ENCODE peak calls at places on chromosomes 1 and 21, in four cellular contexts. F is ovary, N is K562, E is esophagus muscularis mucosa. T is an unnamed sample.

GRCh38 chr1:201302168-201302896 is 19.0 kb downstream of the PKP1 start:
- DNase-seq in F (no peak), N (no peak), E (no peak), T (no peak)

GRCh38 chr1:31502926-31503511 is 73.3 kb upstream of the TINAGL1 start:
- DNase-seq in F (no peak), N (no peak), E (no peak), T (no peak)

GRCh38 chr1:15605398-15606080 is 11.7 kb upstream of the DDI2 start:
- DNase-seq in F (no peak), N (no peak), E (no peak), T (no peak)

GRCh38 chr1:203199481-203200058 is 13.1 kb upstream of the CHI3L1 start:
- DNase-seq in F (no peak), N (no peak), E (no peak), T (no peak)

GRCh38 chr1:40313958-40314720 is 2.9 kb downstream of the COL9A2 start:
- DNase-seq in F (no peak), N (no peak), E (no peak), T (peak; percentile 71)

GRCh38 chr1:59638172-59638800 is 176.5 kb upstream of the HOOK1 start:
- DNase-seq in F (peak; percentile 48), N (peak; percentile 4), E (no peak), T (no peak)

GRCh38 chr1:23651069-23651808 is 40.4 kb upstream of the RPL11 start:
- DNase-seq in F (no peak), N (peak; percentile 33), E (no peak), T (peak; percentile 86)

GRCh38 chr1:230536641-230537155 is 105.6 kb upstream of the COG2 start:
- DNase-seq in F (no peak), N (no peak), E (peak; percentile 47), T (no peak)

GRCh38 chr1:19563336-19564097 is 78.2 kb upstream of the CAPZB start:
- DNase-seq in F (peak; percentile 82), N (no peak), E (peak; percentile 93), T (peak; percentile 81)

GRCh38 chr1:46477153-46477929 is 12.3 kb upstream of the DMBX1 start:
- DNase-seq in F (peak; percentile 82), N (peak; percentile 92), E (peak; percentile 95), T (no peak)

GRCh38 chr1:28301368-28302174 is 27.3 kb upstream of the MED18 start:
- DNase-seq in F (no peak), N (peak; percentile 55), E (no peak), T (no peak)

GRCh38 chr1:234326493-234327366 is 46.5 kb upstream of the COA6 start:
- DNase-seq in F (no peak), N (peak; percentile 78), E (peak; percentile 91), T (no peak)

GRCh38 chr1:14970115-14970798 is 183.3 kb upstream of the TMEM51 start:
- DNase-seq in F (peak; percentile 80), N (peak; percentile 91), E (no peak), T (peak; percentile 93)

GRCh38 chr1:243742814-243743213 is 107.2 kb downstream of the AKT3 start:
- DNase-seq in F (no peak), N (no peak), E (no peak), T (no peak)

GRCh38 chr1:94792473-94792875 is 27.7 kb upstream of the SLC44A3 start:
- DNase-seq in F (no peak), N (no peak), E (peak; percentile 79), T (no peak)

GRCh38 chr1:171116676-171117075 is 26.0 kb downstream of the FMO3 start:
- DNase-seq in F (no peak), N (no peak), E (no peak), T (no peak)

GRCh38 chr1:206897175-206897574 is at the start of gene IL24:
- DNase-seq in F (no peak), N (no peak), E (no peak), T (no peak)

GRCh38 chr1:29833596-29833995 is 597.3 kb downstream of the PTPRU start:
- DNase-seq in F (no peak), N (no peak), E (no peak), T (no peak)

GRCh38 chr1:237220243-237220642 is 178.3 kb downstream of the RYR2 start:
- DNase-seq in F (peak; percentile 50), N (no peak), E (no peak), T (no peak)

GRCh38 chr1:183598386-183598785 is 8.1 kb upstream of the NCF2 start:
- DNase-seq in F (no peak), N (no peak), E (peak; percentile 39), T (no peak)

GRCh38 chr1:7521803-7522202 is 249.3 kb upstream of the VAMP3 start:
- DNase-seq in F (no peak), N (no peak), E (no peak), T (no peak)

GRCh38 chr1:246176126-246177024 is 330.7 kb downstream of the SMYD3 start:
- DNase-seq in F (peak; percentile 64), N (no peak), E (no peak), T (no peak)

GRCh38 chr1:162541619-162542141 is 19.8 kb upstream of the UAP1 start:
- DNase-seq in F (peak; percentile 47), N (no peak), E (no peak), T (peak; percentile 77)

GRCh38 chr21:45270306-45270821 is 17.3 kb downstream of the POFUT2 start:
- DNase-seq in F (peak; percentile 25), N (no peak), E (no peak), T (peak; percentile 40)

GRCh38 chr1:41272601-41273000 is 30.5 kb upstream of the SCMH1 start:
- DNase-seq in F (no peak), N (no peak), E (no peak), T (no peak)

DNA sequence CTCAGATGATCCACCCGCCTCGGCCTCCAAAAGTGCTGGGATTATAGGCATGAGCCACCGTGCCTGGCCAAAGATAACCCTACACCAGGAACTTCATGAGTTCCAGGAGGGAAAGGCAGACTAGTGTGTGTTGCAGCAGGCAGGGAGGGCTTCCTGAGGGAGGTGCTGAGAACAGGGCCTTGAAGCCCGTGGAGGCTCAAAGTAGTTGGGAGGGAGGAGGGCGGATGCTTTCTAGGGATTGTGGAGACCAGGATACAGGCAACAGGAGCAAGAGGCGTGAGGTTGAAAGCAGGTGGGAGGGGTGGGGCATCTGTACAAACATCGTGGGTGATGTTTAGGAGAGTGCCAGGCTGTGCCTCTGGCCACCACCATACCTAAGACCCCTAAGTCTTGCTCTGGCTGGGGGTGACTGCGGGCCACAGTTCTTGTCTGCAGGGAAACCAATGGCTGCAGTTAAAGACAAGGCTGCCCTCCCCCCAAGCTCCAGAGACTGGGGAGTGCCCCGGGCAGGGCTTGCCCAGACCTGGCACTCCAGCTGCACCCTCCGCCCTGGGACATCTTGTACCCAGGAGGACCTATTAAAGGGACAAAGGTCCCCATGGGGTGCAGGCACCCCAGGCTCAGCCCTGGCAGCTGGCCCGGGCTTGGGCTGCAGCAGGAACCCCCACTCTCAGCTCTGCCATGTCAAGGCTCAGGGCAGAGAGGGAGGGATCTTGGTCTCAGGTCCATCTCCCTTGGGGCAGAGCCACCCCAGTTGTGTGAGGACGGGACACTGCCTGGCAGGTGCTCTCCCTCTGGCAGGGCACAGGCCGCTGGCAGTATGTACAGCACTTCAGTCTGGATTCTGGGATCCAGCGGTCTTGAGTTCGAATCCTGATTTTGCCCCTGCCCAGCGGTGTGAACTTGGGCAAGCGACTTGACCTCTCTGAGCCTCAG is 22.1 kb upstream of the CASZ1 start:
- DNase-seq in F (no peak), N (no peak), E (no peak), T (no peak)
- TF ChIP-seq EP300 in F (no peak), N (no peak), E (no peak), T (no peak)

DNA sequence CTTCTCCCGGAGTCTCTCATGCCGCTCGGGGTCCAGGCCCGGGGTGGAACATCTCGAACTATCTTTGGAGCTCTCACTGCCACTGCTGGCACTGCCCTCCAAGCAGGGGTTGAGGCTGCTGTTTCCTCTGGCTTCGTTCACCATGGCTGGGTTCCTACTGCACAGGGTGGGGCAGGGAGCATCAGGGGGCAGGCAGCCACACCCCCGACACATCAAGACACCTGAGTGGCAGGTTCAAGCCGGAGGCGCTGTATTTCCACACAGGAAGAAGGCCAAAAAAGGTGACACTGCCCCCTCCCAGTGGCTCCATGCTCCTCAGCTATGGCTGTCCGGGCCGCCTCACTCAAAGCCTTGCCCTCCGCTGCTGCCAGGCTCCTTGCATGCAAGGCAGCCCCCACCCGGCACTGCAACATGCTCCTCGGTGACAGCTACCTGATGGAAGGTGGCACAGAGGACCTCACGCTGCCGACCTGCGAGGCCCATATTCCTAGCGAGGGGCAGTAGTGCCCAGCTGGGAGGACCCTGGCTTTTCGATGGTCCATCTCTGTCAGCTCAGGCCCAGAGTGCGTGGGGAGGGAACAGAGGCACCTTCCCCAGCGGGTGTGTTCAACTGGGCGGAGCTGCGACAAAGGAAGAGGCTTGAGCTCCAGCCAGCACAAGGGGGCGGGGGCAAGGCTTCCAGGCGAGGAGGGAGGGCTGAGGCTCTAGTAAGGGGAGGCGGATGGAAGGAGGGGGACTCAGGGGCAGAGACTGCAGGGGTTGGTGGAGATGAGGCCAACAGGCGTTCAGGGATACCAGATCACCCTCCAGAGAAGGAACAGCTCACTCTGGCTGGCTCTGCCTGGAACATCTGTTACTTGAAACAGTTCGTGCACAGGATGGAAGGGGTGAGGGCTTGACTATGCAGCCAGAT is 2.5 kb downstream of the MTHFR start:
- DNase-seq in F (peak; percentile 96), N (peak; percentile 99), E (peak; percentile 99), T (peak; percentile 94)
- H3K27ac ChIP-seq in F (peak overlapping the region; percentile 96), N (peak overlapping the region; percentile 100), E (peak overlapping the region; percentile 99), T (peak overlapping the region; percentile 97)

GRCh38 chr1:185376288-185376687 is 59.2 kb upstream of the IVNS1ABP start:
- DNase-seq in F (no peak), N (no peak), E (no peak), T (no peak)

GRCh38 chr1:185369786-185370185 is 52.7 kb upstream of the IVNS1ABP start:
- DNase-seq in F (no peak), N (no peak), E (no peak), T (no peak)

GRCh38 chr1:185376840-185377635 is 60.0 kb upstream of the IVNS1ABP start:
- DNase-seq in F (no peak), N (no peak), E (no peak), T (no peak)

GRCh38 chr1:185375583-185375982 is 58.5 kb upstream of the IVNS1ABP start:
- DNase-seq in F (no peak), N (peak; percentile 16), E (no peak), T (no peak)

DNA sequence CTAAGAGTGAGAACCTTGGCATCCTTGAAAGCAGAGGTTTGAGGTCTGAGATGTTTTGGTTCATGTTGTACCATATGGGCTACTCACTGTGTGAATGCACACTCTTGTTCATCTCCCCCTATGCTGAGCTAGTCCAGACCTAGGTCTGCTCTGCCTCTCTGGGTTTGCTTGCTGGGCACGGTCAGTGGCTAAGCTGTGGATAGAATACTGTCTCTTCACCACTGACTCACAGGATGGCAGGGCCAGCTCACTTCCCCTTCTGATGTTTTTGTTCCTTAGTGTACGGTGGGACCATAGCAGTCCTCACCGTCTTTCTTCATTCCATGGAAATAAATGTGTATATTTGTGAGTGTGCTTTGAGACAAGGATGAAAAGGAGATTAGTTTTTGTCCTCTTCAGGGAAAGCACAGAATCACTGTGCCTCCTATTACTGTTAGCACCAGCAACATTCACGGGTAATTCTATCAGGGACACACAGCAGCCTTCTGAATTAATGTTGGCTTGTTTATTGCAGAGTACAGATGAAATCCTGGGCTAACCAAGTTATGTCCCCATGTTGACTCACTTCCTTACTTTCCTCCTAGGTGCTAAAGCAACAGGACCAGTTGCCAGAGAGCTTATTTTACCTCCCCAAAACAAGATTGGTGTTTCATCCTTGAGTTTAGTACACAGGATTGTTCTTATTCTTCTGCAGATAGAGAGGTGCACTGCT is 56.9 kb upstream of the IVNS1ABP start:
- DNase-seq in F (no peak), N (no peak), E (no peak), T (no peak)
- H3K4me1 ChIP-seq in F (peaks cover 3% of the 10 kb centered on the region), N (no peaks in the 10 kb centered on the region), E (no peaks in the 10 kb centered on the region), T (peaks cover 13% of the 10 kb centered on the region)

DNA sequence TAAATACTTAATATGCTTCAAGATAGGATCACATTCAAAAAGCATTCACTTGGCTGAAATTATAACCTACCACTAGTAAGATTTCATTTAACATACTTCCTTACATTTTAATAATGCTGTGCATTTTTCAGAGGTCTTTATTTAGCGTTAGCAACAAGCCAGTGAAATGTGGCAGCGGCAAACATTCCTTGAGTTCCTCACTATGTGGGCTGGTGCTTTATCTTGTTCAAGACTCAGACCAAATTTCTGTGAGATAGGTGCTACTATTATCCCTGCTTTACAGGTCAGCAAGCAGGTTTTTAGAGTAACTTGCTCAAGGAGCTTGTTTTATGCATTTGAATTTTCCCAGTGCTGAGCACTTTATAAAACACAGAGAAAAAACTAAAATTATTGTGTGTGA is 132.7 kb downstream of the PLPPR4 start:
- DNase-seq in F (no peak), N (no peak), E (no peak), T (no peak)
- TF ChIP-seq EP300 in F (no peak), N (no peak), E (no peak), T (no peak)